ENCODE peak calls at places on chromosome 6, in five cellular contexts. U is transverse colon, E is BJ, W is astrocyte of the cerebellum, X is fibroblast of mammary gland. Y is an unnamed sample.

GRCh38 chr6:42313038-42313437 is 95.4 kb upstream of the MRPS10 start:
- DNase-seq in U (no peak), E (no peak), W (no peak), X (peak; percentile 60), Y (no peak)

GRCh38 chr6:110495949-110496348 is 19.5 kb upstream of the SLC22A16 start:
- DNase-seq in U (no peak), E (no peak), W (no peak), X (no peak), Y (no peak)

GRCh38 chr6:147633191-147633590 is 124.7 kb downstream of the SAMD5 start:
- DNase-seq in U (no peak), E (no peak), W (no peak), X (no peak), Y (no peak)

GRCh38 chr6:127420558-127420957 is 38.6 kb downstream of the KIAA0408 start:
- DNase-seq in U (peak; percentile 64), E (peak; percentile 73), W (peak; percentile 85), X (peak; percentile 96), Y (peak; percentile 88)

GRCh38 chr6:110448846-110449544 is 27.4 kb downstream of the SLC22A16 start:
- DNase-seq in U (no peak), E (no peak), W (no peak), X (no peak), Y (no peak)

GRCh38 chr6:22362361-22362760 is 65.5 kb upstream of the PRL start:
- DNase-seq in U (no peak), E (no peak), W (no peak), X (no peak), Y (no peak)

GRCh38 chr6:136365781-136366354 is 76.2 kb upstream of the BCLAF1 start:
- DNase-seq in U (peak; percentile 54), E (no peak), W (no peak), X (no peak), Y (no peak)

GRCh38 chr6:8794420-8794819 is 359.1 kb upstream of the SLC35B3 start:
- DNase-seq in U (no peak), E (no peak), W (no peak), X (no peak), Y (no peak)

GRCh38 chr6:146709036-146709622 is 110.4 kb downstream of the ADGB start:
- DNase-seq in U (no peak), E (no peak), W (no peak), X (no peak), Y (no peak)

GRCh38 chr6:19465240-19465639 is 371.9 kb upstream of the ID4 start:
- DNase-seq in U (no peak), E (no peak), W (no peak), X (no peak), Y (no peak)

GRCh38 chr6:44086931-44087574 is 40.2 kb downstream of the MRPL14 start:
- DNase-seq in U (no peak), E (no peak), W (no peak), X (no peak), Y (peak; percentile 9)

GRCh38 chr6:7544597-7544996 is 3.1 kb downstream of the DSP start:
- DNase-seq in U (no peak), E (no peak), W (no peak), X (no peak), Y (no peak)

GRCh38 chr6:79949235-79949634 is 1.9 kb upstream of the ELOVL4 start:
- DNase-seq in U (peak; percentile 64), E (no peak), W (peak; percentile 62), X (peak; percentile 79), Y (peak; percentile 72)

GRCh38 chr6:136738178-136739057 is 53.9 kb downstream of the MAP3K5 start:
- DNase-seq in U (peak; percentile 38), E (no peak), W (no peak), X (peak; percentile 58), Y (peak; percentile 36)

GRCh38 chr6:89895273-89895874 is 1.1 kb downstream of the GJA10 start:
- DNase-seq in U (no peak), E (no peak), W (peak; percentile 55), X (peak; percentile 54), Y (peak; percentile 34)

GRCh38 chr6:7532821-7533220 is 8.7 kb upstream of the DSP start:
- DNase-seq in U (peak; percentile 23), E (no peak), W (no peak), X (no peak), Y (no peak)

GRCh38 chr6:38459291-38459690 is 180.4 kb downstream of the BTBD9 start:
- DNase-seq in U (no peak), E (no peak), W (peak; percentile 24), X (peak; percentile 40), Y (peak; percentile 48)

GRCh38 chr6:94953867-94954631 is 623.3 kb upstream of the MANEA start:
- DNase-seq in U (no peak), E (no peak), W (no peak), X (no peak), Y (no peak)

GRCh38 chr6:143843689-143844405 is 709 bp downstream of the LTV1 start:
- DNase-seq in U (no peak), E (no peak), W (no peak), X (peak; percentile 23), Y (peak; percentile 24)

GRCh38 chr6:85124472-85125428 is 325.1 kb upstream of the NT5E start:
- DNase-seq in U (no peak), E (no peak), W (no peak), X (peak; percentile 51), Y (peak; percentile 83)

GRCh38 chr6:35473849-35474128 is 5.6 kb downstream of the RPL10A start:
- DNase-seq in U (no peak), E (no peak), W (no peak), X (no peak), Y (no peak)

GRCh38 chr6:3841066-3841454 is 8.1 kb upstream of the FAM50B start:
- DNase-seq in U (no peak), E (no peak), W (no peak), X (no peak), Y (no peak)

GRCh38 chr6:109449789-109450673 is 5.5 kb downstream of the MICAL1 start:
- DNase-seq in U (peak; percentile 43), E (no peak), W (no peak), X (no peak), Y (no peak)

GRCh38 chr6:130322673-130323268 is 43.0 kb upstream of the TMEM200A start:
- DNase-seq in U (peak; percentile 43), E (no peak), W (peak; percentile 64), X (peak; percentile 83), Y (peak; percentile 77)

GRCh38 chr6:12291785-12292604 is 1.8 kb downstream of the EDN1 start:
- DNase-seq in U (peak; percentile 47), E (no peak), W (no peak), X (no peak), Y (peak; percentile 53)

GRCh38 chr6:308768-309167 is 16.5 kb downstream of the DUSP22 start:
- DNase-seq in U (no peak), E (no peak), W (no peak), X (no peak), Y (no peak)

GRCh38 chr6:13261464-13261994 is 66.8 kb downstream of the TBC1D7 start:
- DNase-seq in U (peak; percentile 19), E (no peak), W (no peak), X (no peak), Y (no peak)

GRCh38 chr6:164929155-164929977 is 380.0 kb downstream of the C6orf118 start:
- DNase-seq in U (no peak), E (no peak), W (no peak), X (no peak), Y (no peak)

GRCh38 chr6:37688088-37688850 is 9.4 kb downstream of the MDGA1 start:
- DNase-seq in U (no peak), E (no peak), W (no peak), X (no peak), Y (no peak)

GRCh38 chr6:163648868-163649267 is 234.3 kb downstream of the QKI start:
- DNase-seq in U (no peak), E (no peak), W (no peak), X (no peak), Y (no peak)

DNA sequence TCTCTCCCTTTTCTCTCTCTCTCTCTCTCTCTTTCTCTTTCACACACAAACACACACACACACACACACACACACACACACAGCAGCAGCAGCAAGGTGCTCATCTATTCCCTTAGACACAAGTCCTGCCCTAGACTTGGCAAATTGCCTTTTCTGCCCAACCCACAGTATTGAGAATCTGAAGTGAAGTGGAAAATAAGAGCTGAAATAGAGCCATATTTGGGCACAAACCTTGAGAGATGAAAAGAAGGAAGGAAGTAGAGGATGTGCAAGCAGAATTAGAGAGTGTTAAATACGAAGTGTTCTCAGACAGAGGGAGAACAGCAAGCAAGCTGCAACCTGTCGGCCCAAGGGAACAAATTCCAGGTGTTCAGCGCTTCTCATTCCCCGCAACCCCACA is 557.5 kb upstream of the NOX3 start:
- DNase-seq in U (no peak), E (no peak), W (no peak), X (no peak), Y (no peak)
- TF ChIP-seq CTCF in U (no peak), E (no peak), W (no peak), X (no peak), Y (no peak)

DNA sequence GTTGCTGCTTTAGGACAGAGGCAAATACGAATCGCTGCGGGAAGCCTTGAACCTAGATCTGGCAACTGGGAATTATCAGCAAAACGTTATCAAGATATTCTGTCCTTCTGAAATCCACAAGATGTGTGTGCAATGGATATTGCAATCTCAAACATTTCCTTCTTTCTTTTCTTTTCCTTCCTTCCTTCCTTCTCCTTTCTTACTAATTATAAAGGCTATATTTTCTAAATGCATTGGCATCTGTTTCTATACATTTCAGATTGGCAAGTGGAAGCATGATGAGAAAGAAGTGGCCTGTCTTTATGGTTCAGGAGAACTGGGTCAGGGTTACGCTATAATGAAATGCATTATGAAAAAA is 2.0 kb downstream of the TAGAP start:
- DNase-seq in U (no peak), E (no peak), W (no peak), X (no peak), Y (no peak)
- TF ChIP-seq CTCF in U (no peak), E (no peak), W (no peak), X (no peak), Y (no peak)

GRCh38 chr6:55886185-55886836 is 10.9 kb upstream of the BMP5 start:
- DNase-seq in U (no peak), E (no peak), W (no peak), X (peak; percentile 43), Y (peak; percentile 7)
- TF ChIP-seq CTCF in U (peak; percentile 20), E (peak; percentile 33), W (no peak), X (peak; percentile 50), Y (peak; percentile 33)

GRCh38 chr6:51029576-51029975 is 210.9 kb downstream of the TFAP2B start:
- DNase-seq in U (no peak), E (no peak), W (no peak), X (no peak), Y (peak; percentile 61)
- TF ChIP-seq CTCF in U (no peak), E (no peak), W (no peak), X (no peak), Y (no peak)

DNA sequence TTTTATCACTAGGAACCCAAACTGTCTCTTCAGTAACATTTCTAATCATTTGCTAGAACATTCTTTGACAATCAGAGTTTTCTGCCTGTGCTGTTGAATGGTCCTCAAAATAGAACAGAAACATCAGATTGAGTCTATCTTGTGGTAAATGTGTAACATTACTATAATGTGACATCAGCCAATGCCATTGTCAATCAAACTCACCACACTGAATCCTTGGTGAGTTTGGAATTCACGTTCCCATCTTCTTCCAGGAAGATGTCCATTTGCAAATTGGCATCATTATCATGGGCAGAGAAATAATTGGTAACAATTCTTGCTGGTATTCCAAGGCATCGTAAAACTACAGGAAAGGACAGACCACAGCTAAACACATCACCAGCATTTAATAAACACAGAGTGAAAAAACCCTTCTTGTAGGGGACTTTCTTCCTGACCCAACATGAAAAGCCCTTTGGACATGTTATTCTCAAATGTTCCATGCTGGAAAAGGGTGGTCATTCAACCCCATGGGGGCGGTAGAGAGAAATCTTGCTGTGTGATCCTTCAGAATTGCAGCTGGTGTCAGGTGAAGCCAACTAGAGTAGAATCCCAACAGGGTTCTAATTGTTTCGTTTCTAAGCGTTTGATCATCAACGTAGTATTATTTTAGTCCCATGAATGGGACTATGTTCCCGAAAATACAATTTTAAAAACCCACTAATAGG is 98.5 kb downstream of the F13A1 start:
- DNase-seq in U (peak; percentile 21), E (no peak), W (no peak), X (no peak), Y (no peak)
- TF ChIP-seq CTCF in U (no peak), E (no peak), W (no peak), X (peak; percentile 14), Y (peak; percentile 29)